ENCODE peak calls at places on chromosome X, in six cellular contexts. N is A549, L is GM12878, C is HepG2, O is upper lobe of left lung, M is K562. Z is an unnamed sample.

GRCh38 chrX:103063918-103064434 is at the start of gene BEX1:
- ATAC-seq in N (no peak), L (no peak), C (peak), O (no peak), M (no peak), Z (peak)

GRCh38 chrX:10106801-10107200 is 50.0 kb upstream of the CLCN4 start:
- ATAC-seq in N (no peak), L (peak), C (no peak), O (no peak), M (no peak), Z (no peak)

GRCh38 chrX:49762175-49762704 is 66.5 kb upstream of the PAGE1 start:
- ATAC-seq in N (no peak), L (no peak), C (peak), O (no peak), M (no peak), Z (peak)

GRCh38 chrX:31540313-31540712 is 468.5 kb upstream of the FTHL17 start:
- ATAC-seq in N (no peak), L (no peak), C (no peak), O (no peak), M (peak), Z (no peak)

GRCh38 chrX:47230136-47230868 is 2.5 kb upstream of the USP11 start:
- ATAC-seq in N (no peak), L (no peak), C (no peak), O (no peak), M (no peak), Z (no peak)

GRCh38 chrX:107849747-107850478 is 24.2 kb downstream of the MID2 start:
- ATAC-seq in N (no peak), L (no peak), C (no peak), O (no peak), M (no peak), Z (no peak)

GRCh38 chrX:33607042-33607595 is 395.8 kb upstream of the DMD start:
- ATAC-seq in N (no peak), L (no peak), C (no peak), O (no peak), M (no peak), Z (no peak)

GRCh38 chrX:54024350-54024749 is 19.9 kb downstream of the PHF8 start:
- ATAC-seq in N (no peak), L (no peak), C (no peak), O (no peak), M (no peak), Z (no peak)

GRCh38 chrX:153714256-153714655 is 9.9 kb downstream of the BCAP31 start:
- ATAC-seq in N (no peak), L (no peak), C (no peak), O (no peak), M (no peak), Z (no peak)

GRCh38 chrX:118552501-118552900 is 56.9 kb downstream of the DOCK11 start:
- ATAC-seq in N (peak), L (no peak), C (no peak), O (peak), M (peak), Z (peak)

GRCh38 chrX:153370293-153371055 is 30.7 kb downstream of the PNMA6E start:
- ATAC-seq in N (no peak), L (no peak), C (no peak), O (no peak), M (no peak), Z (no peak)

GRCh38 chrX:46444011-46444410 is 101.2 kb downstream of the ZNF674 start:
- ATAC-seq in N (no peak), L (no peak), C (peak), O (no peak), M (no peak), Z (no peak)

GRCh38 chrX:102847362-102847761 is 89.7 kb upstream of the RAB40AL start:
- ATAC-seq in N (no peak), L (no peak), C (no peak), O (no peak), M (no peak), Z (no peak)

GRCh38 chrX:96919672-96920071 is 36.0 kb downstream of the RPA4 start:
- ATAC-seq in N (no peak), L (no peak), C (no peak), O (no peak), M (no peak), Z (no peak)

GRCh38 chrX:118634336-118634735 is 93.1 kb upstream of the IL13RA1 start:
- ATAC-seq in N (no peak), L (no peak), C (no peak), O (no peak), M (no peak), Z (no peak)

DNA sequence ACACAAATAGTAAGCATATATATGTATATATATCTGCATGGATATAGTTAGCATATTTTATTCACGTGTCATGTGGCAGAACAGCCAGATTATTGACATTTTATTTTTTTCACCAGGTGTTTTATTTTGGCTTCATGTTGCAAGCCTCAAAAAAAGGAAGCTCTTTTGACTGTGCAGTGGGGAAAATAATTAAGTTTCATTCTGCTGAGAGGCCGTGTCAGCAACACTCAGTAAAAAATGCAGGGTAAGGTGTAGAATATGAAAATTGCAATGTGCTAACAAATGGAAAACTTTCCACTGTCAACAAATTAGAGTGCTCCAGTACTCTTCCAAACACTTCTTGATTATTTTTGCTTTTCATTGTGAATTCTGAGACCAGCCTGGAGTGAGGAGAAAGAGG is 511.5 kb downstream of the GLUD2 start:
- ATAC-seq in N (no peak), L (no peak), C (no peak), O (no peak), M (no peak), Z (no peak)
- H3K27ac ChIP-seq in N (no peak), L (no peak), C (no peak), O (no peak), M (no peak), Z (no peak)

DNA sequence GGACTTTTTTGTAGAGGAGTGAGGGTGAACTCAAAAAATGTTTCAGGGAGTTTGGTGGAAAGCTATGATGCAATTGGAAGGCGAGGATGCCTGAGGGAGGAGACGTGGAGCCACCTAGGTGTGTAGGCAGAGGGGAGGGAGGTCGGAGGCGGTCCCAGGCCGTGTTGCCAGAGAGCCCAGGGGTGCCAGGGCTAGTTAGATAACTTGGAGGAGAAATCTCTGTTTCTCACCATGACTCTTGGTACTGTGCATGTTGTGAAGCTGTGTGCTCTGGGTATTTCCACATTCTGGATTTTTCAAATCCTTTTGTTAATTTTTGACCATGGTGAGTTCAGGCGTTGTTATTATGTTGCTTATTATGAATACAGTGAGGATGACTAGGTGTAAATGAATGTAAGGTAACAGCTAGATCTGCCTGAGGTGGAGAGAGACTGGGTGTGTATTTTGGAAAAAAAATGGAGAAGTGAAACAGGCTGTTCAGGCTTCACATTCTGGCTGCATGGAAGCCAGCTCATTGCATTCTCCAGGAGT is 4.5 kb downstream of the RAB9A start:
- ATAC-seq in N (no peak), L (peak), C (no peak), O (no peak), M (no peak), Z (no peak)
- H3K4me3 ChIP-seq in N (no peak), L (peak), C (no peak), O (no peak), M (no peak), Z (no peak)

DNA sequence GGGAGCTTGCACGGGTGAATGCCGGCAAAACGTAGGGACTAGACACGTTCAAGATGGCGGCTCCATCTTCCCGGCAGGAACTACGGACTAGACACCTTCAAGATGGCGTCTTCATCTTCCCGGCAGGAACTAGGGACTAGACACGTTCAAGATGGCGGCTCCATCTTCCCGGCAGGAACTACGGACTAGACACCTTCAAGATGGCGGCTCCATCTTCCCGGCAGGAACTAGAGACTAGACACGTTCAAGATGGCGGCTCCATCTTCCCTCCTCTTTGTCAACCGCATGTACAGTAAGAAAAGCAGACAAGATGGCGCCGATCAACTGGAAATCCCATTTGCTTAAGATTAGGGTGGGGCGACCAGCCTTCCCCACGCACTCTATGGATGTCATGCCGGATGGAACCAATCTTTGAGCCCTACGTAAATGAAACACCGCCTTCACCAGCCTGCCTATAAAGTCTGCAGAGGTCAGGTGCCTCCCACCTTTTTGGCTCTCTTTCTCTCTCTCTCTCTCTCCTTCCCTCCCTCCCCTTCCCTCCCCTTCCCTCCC is 222.4 kb downstream of the CRLF2 start:
- ATAC-seq in N (peak), L (peak), C (no peak), O (peak), M (peak), Z (peak)
- TF ChIP-seq EP300 in N (no peak), L (no peak), C (no peak), O (no peak), M (no peak), Z (no peak)

DNA sequence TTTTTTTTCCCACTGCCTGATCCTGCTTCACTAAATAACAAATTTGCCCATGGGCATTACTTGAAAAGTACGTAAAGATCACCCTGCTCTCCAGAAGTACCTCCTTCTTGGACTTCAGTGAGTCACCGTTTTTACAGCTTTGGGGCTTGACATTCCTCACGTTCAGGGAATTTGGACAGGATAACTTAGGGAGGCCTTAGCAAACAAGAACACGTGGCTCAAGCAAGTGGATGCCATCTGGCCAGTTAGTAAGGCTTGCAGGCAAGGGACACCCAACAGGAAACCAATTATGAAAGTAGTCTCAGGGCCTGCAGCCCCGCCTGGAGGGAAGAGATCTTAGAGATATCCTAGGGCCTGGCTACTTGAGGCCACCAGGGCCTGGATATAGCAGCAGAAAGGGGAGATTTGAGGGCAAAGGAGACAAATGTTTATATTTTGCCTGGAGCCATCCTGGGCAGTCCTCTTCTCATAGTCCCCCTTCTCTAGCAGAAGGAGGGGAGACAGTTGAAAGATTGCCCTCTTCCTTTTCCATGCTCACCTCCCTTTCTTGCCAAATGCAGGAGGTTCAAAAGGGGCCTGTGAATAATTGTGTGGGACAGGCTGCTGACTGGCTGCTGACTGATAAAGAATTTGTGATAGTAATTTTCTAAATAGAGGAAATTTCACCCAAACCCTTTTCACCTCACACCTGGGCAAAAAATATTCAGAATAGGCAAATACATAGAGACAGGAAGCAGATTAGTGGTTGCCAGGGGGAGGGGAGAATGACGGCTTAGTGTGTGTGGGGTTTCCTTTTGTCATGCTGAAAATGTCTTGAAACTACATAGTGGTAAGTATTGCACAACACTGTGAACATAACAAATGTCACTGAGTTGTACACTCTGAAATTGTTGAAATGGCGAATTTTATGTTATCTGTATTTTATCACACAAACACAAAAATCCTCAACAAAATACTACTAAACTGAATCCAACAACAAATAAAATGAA is 60.4 kb upstream of the PLAC1 start:
- ATAC-seq in N (peak), L (peak), C (no peak), O (peak), M (peak), Z (peak)
- H3K27ac ChIP-seq in N (peak), L (peak), C (no peak), O (no peak), M (peak), Z (no peak)

DNA sequence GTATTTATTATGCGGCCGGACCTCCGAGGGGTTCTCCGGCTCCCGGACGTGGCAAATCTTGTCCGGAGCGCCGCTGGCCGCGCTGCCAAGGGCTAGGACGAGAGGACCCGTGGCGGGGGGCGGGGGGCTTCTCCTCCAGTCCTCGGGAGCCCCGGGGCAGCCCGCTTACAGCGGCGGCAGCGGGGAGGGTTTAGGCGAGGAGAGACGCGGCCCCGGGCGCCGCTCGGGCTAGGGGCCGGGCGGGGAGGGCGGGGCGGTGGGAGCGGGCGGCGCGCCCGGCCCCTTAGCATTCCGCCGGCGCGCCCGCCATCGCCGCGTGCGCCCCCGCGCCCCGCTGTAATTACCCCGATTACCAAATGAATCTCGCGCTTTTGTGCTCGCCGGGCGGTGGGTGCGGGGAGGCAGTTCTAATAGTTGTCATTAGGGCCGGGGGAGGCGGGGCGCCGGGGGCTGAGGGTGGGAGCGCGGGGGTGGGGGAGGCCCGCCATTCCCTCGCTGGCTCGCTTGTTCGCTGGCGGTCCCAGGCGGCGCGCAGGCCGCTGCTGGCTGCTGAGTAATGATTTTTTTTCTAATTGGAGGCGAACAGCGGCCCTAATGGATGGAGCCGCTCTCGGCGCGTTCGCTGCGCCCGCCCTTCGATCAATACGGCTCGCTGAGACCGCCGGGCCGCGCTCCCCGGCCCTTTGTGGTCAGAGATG is 276.6 kb downstream of the BCOR start:
- ATAC-seq in N (no peak), L (no peak), C (no peak), O (peak), M (no peak), Z (peak)
- H3K4me3 ChIP-seq in N (peak), L (no peak), C (no peak), O (peak), M (no peak), Z (peak)

Z was measured in gastroesophageal sphincter.